ENCODE peak calls at places on chromosomes 1 and 21, in four cellular contexts. D is fibroblast of the conjunctiva, G is Calu3, O is A172. U is an unnamed sample.

GRCh38 chr1:17994046-17994445 is 113.6 kb upstream of the IGSF21 start:
- DNase-seq in D (no peak), G (no peak), O (no peak), U (no peak)

GRCh38 chr1:236685917-236686814 is at the start of gene ACTN2:
- DNase-seq in D (no peak), G (no peak), O (no peak), U (peak; percentile 42)

GRCh38 chr1:198261886-198262285 is 105.1 kb downstream of the NEK7 start:
- DNase-seq in D (no peak), O (no peak), G (no peak), U (no peak)

GRCh38 chr1:230816018-230816417 is 52.3 kb downstream of the C1orf198 start:
- DNase-seq in O (no peak), G (no peak), D (no peak), U (no peak)

GRCh38 chr1:29707796-29708195 is 471.5 kb downstream of the PTPRU start:
- DNase-seq in G (no peak), O (no peak), D (no peak), U (no peak)

GRCh38 chr1:16126160-16126559 is 29.7 kb downstream of the EPHA2 start:
- DNase-seq in G (no peak), O (no peak), D (no peak), U (no peak)

GRCh38 chr1:109477821-109478220 is 5.9 kb upstream of the ATXN7L2 start:
- DNase-seq in O (no peak), D (no peak), G (no peak), U (no peak)

GRCh38 chr1:111720977-111721670 is 18.1 kb downstream of the INKA2 start:
- DNase-seq in G (no peak), O (no peak), D (no peak), U (no peak)

GRCh38 chr1:27832762-27833161 is 2.2 kb downstream of the PPP1R8 start:
- DNase-seq in G (no peak), D (no peak), O (peak; percentile 14), U (no peak)

GRCh38 chr1:209965996-209966395 is 28.0 kb downstream of the SYT14 start:
- DNase-seq in O (no peak), G (no peak), D (no peak), U (no peak)

GRCh38 chr1:231214918-231215675 is 25.9 kb upstream of the GNPAT start:
- DNase-seq in G (no peak), D (no peak), O (no peak), U (no peak)

GRCh38 chr1:88935522-88936222 is 44.3 kb upstream of the GTF2B start:
- DNase-seq in O (no peak), G (peak; percentile 10), D (peak; percentile 28), U (peak; percentile 36)

GRCh38 chr1:84435159-84435558 is 36.9 kb downstream of the DNASE2B start:
- DNase-seq in G (no peak), O (no peak), D (no peak), U (no peak)

GRCh38 chr1:202010042-202011015 is at the start of gene ELF3:
- DNase-seq in O (peak; percentile 76), D (no peak), G (peak; percentile 98), U (peak; percentile 99)

GRCh38 chr1:32195972-32196823 is 4.2 kb upstream of the CCDC28B start:
- DNase-seq in D (no peak), G (no peak), O (no peak), U (no peak)

GRCh38 chr1:97271906-97272788 is 550.6 kb downstream of the PTBP2 start:
- DNase-seq in O (no peak), D (no peak), G (no peak), U (no peak)

GRCh38 chr1:195481293-195481692 is 1126.9 kb downstream of the KCNT2 start:
- DNase-seq in D (no peak), O (no peak), G (no peak), U (no peak)

GRCh38 chr1:77605246-77606026 is 77.0 kb downstream of the ZZZ3 start:
- DNase-seq in D (peak; percentile 35), G (peak; percentile 51), O (peak; percentile 77), U (no peak)

GRCh38 chr1:68359045-68359444 is 90.7 kb downstream of the RPE65 start:
- DNase-seq in G (no peak), O (no peak), D (no peak), U (no peak)

GRCh38 chr1:71509051-71509595 is 428.3 kb upstream of the ZRANB2 start:
- DNase-seq in D (no peak), O (no peak), G (no peak), U (no peak)

GRCh38 chr21:29102791-29103257 is 27.6 kb upstream of the MAP3K7CL start:
- DNase-seq in D (no peak), G (no peak), O (no peak), U (no peak)

GRCh38 chr1:226606311-226607267 is 58.0 kb downstream of the STUM start:
- DNase-seq in O (no peak), D (no peak), G (no peak), U (no peak)

GRCh38 chr1:32888134-32888533 is 1.8 kb downstream of the HPCA start:
- DNase-seq in O (no peak), G (no peak), D (no peak), U (no peak)

GRCh38 chr1:203548917-203549708 is 55.2 kb downstream of the OPTC start:
- DNase-seq in O (no peak), G (no peak), D (peak; percentile 27), U (no peak)

GRCh38 chr1:200891774-200892157 is 2.9 kb upstream of the INAVA start:
- DNase-seq in D (no peak), G (peak; percentile 83), O (no peak), U (no peak)

GRCh38 chr1:101205457-101205856 is 31.4 kb upstream of the S1PR1 start:
- DNase-seq in D (no peak), O (no peak), G (no peak), U (no peak)

GRCh38 chr1:55015731-55016620 is 17.2 kb downstream of the BSND start:
- DNase-seq in G (no peak), O (no peak), D (no peak), U (no peak)

GRCh38 chr1:188670837-188671236 is 1806.8 kb downstream of the BRINP3 start:
- DNase-seq in D (no peak), G (peak; percentile 50), O (peak; percentile 64), U (peak; percentile 27)

GRCh38 chr1:167263784-167264464 is 43.2 kb downstream of the POU2F1 start:
- DNase-seq in G (no peak), O (no peak), D (no peak), U (peak; percentile 28)

GRCh38 chr1:48019714-48020315 is 22.6 kb upstream of the TRABD2B start:
- DNase-seq in G (no peak), O (peak; percentile 44), D (peak; percentile 35), U (no peak)

U was measured in ACHN.